ENCODE peak calls at places on chromosome X, in ten cellular contexts. Z is endodermal cell; C is stomach; Y is CD8-positive, alpha-beta T cell; I is astrocyte of the spinal cord; B is fibroblast of pulmonary artery; J is epithelial cell of esophagus; N is A549; L is fibroblast of mammary gland; K is dorsolateral prefrontal cortex. Q is an unnamed sample.

GRCh38 chrX:1491851-1492349 is 39.2 kb upstream of the ASMTL start:
- DNase-seq in I (no peak), Z (peak; percentile 90), N (peak; percentile 68), K (no peak), Y (no peak), J (peak; percentile 4), C (no peak), B (peak; percentile 18), L (no peak), Q (no peak)

GRCh38 chrX:119040432-119040831 is 32.4 kb upstream of the CT47C1 start:
- DNase-seq in J (no peak), C (no peak), L (peak; percentile 25), I (peak; percentile 15), B (peak; percentile 38), N (no peak), Y (no peak), K (no peak), Z (peak; percentile 43), Q (peak; percentile 30)

GRCh38 chrX:46642145-46642544 is 68.6 kb downstream of the CHST7 start:
- DNase-seq in K (no peak), J (peak; percentile 45), Z (no peak), B (peak; percentile 54), C (no peak), N (peak; percentile 28), Y (no peak), I (peak; percentile 12), L (peak; percentile 39), Q (no peak)

GRCh38 chrX:6667048-6667768 is 132.3 kb upstream of the VCX3A start:
- DNase-seq in Z (no peak), J (peak; percentile 64), Y (no peak), B (no peak), K (no peak), L (no peak), N (no peak), I (no peak), C (no peak), Q (no peak)

GRCh38 chrX:102976793-102977495 is 39.9 kb downstream of the RAB40AL start:
- DNase-seq in N (no peak), C (no peak), L (peak; percentile 18), K (no peak), B (peak; percentile 2), Z (no peak), I (no peak), Y (no peak), J (peak; percentile 79), Q (peak; percentile 83)

GRCh38 chrX:154333837-154334271 is 38.3 kb downstream of the TKTL1 start:
- DNase-seq in K (no peak), L (no peak), J (no peak), Y (no peak), Z (no peak), N (no peak), C (no peak), B (no peak), I (no peak), Q (no peak)

GRCh38 chrX:17547658-17548057 is 172.7 kb downstream of the NHS start:
- DNase-seq in I (peak; percentile 91), B (peak; percentile 83), Z (no peak), K (no peak), J (peak; percentile 98), C (peak; percentile 87), Y (no peak), L (peak; percentile 90), N (peak; percentile 80), Q (peak; percentile 77)

GRCh38 chrX:40158036-40158706 is 60.4 kb upstream of the BCOR start:
- DNase-seq in Y (no peak), B (peak; percentile 26), I (no peak), N (peak; percentile 50), J (no peak), K (peak; percentile 66), C (no peak), L (no peak), Z (peak; percentile 83), Q (no peak)

GRCh38 chrX:369563-370101 is 17.1 kb downstream of the PPP2R3B start:
- DNase-seq in I (no peak), J (no peak), B (no peak), L (no peak), C (no peak), K (no peak), Y (no peak), N (no peak), Z (no peak), Q (no peak)

GRCh38 chrX:9329056-9329455 is 135.8 kb upstream of the TBL1X start:
- DNase-seq in Y (no peak), B (no peak), K (no peak), J (no peak), C (peak; percentile 70), Z (no peak), N (no peak), L (no peak), I (no peak), Q (no peak)

DNA sequence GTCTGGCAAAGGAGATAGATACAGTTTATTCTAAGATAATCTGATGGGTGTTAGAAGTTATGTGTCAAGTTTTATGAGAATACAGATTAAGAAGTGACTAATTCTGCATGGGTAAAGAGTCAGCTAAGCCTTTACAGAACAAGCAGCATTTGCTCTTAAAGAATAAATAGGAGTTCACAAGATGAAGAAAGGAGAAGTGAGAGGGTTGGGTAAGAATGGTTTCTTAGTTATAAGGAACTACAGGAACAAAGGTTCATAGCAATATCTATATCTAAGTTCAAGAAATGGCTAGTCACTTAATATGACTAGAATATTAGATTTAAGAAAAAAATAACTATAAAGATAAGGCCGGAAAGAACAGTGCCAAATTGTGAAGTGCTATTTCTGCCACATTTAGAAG is 47.6 kb downstream of the THOC2 start:
- DNase-seq in B (no peak), Z (no peak), K (no peak), Y (no peak), N (no peak), L (no peak), J (no peak), I (no peak), C (no peak), Q (no peak)
- H3K4me3 ChIP-seq in B (no peak overlapping the region), Z (no peak overlapping the region), K (no peak overlapping the region), Y (no peak overlapping the region), N (no peak overlapping the region), L (no peak overlapping the region), J (no peak overlapping the region), I (no peak overlapping the region), C (no peak overlapping the region), Q (no peak overlapping the region)

GRCh38 chrX:23626651-23627050 is 40.6 kb upstream of the PRDX4 start:
- DNase-seq in C (no peak), B (no peak), J (no peak), Z (no peak), Y (no peak), K (no peak), N (no peak), I (no peak), L (no peak), Q (no peak)
- TF ChIP-seq CTCF in C (no peak), B (no peak), J (peak; percentile 5), Z (peak; percentile 73), Y (no peak), K (no peak), N (no peak), I (peak; percentile 10), L (peak; percentile 15), Q (no peak)

GRCh38 chrX:155889328-155889727 is 8.2 kb downstream of the VAMP7 start:
- DNase-seq in N (no peak), Y (no peak), J (no peak), Z (no peak), K (no peak), L (no peak), B (no peak), I (no peak), C (no peak), Q (no peak)

GRCh38 chrX:155886409-155886808 is 5.3 kb downstream of the VAMP7 start:
- DNase-seq in B (no peak), N (no peak), Z (no peak), J (no peak), K (no peak), L (no peak), Y (no peak), C (no peak), I (no peak), Q (no peak)

GRCh38 chrX:155893513-155893912 is 12.4 kb downstream of the VAMP7 start:
- DNase-seq in Y (no peak), I (no peak), C (no peak), L (no peak), Z (no peak), N (no peak), B (no peak), J (no peak), K (no peak), Q (no peak)

DNA sequence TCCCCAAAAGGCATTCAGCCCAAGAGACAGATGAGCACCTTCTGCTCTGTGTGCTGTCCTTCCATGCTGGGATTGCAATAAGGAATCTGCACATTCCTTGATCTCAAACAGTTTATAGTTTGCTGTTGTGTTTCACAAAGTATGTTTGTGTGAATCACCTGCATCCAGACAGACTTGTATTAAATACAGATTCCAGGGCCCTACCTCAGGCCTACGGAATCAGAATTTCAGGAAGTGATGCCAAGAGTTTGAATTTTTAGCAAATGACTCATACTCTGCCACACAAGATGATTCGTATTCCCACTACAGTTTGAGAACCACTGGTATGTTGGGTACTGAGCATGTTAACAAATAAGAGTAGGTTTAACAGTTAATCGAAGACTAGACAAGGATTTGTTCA is 7.0 kb downstream of the VAMP7 start:
- DNase-seq in J (peak; percentile 71), L (peak; percentile 70), N (peak; percentile 60), C (no peak), B (peak; percentile 77), Z (no peak), K (no peak), I (peak; percentile 72), Y (no peak), Q (peak; percentile 83)
- H3K4me3 ChIP-seq in J (no peak overlapping the region), L (no peak overlapping the region), N (no peak overlapping the region), C (no peak overlapping the region), B (no peak overlapping the region), Z (no peak overlapping the region), K (no peak overlapping the region), I (no peak overlapping the region), Y (no peak overlapping the region), Q (no peak overlapping the region)

GRCh38 chrX:71653344-71653743 is 14.0 kb upstream of the LOC101059915 start:
- DNase-seq in B (no peak), N (no peak), Y (no peak), I (no peak), C (no peak), J (no peak), K (no peak), Z (no peak), L (no peak), Q (no peak)

GRCh38 chrX:71652405-71652804 is 14.9 kb upstream of the LOC101059915 start:
- DNase-seq in B (peak; percentile 68), N (peak; percentile 61), C (peak; percentile 52), Z (peak; percentile 76), K (no peak), L (peak; percentile 65), Y (peak; percentile 27), I (peak; percentile 62), J (peak; percentile 50), Q (peak; percentile 54)

DNA sequence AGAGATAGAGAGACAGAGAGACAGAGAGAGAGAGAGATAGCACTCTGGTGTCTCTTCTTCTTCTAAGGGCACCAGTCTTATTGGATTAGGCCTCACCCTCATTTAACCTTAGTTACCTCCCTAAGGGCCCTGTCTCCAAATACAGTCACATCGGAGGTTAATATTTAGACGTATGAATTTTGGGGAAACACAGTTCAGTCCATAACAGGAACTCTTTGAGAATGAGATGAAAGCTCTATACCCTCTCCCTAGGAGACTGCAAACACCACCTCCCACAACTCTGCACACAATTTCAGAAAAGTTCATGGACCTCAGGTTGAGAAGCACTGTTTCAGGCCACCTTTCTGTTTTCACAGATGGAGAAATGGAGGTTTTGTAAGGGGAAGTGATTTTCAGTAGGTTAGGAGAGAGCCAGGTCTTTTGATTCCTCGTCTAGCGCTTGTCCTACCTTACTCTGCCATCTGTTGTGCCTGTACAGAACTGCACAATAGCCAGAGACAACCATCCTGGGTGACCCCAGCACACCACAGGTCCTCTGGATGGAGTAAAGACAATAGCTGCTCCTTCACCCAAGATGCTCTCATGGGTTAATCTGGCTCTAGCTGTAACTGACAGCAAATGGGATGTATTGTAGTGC is 16.9 kb upstream of the LOC101059915 start:
- DNase-seq in N (peak; percentile 17), B (no peak), Y (no peak), Z (no peak), L (no peak), I (no peak), K (no peak), J (no peak), C (no peak), Q (no peak)
- TF ChIP-seq CTCF in N (no peak), B (peak; percentile 11), Y (peak; percentile 26), Z (peak; percentile 33), L (no peak), I (no peak), K (no peak), J (peak; percentile 6), C (no peak), Q (peak; percentile 9)